ENCODE peak calls at places on chromosomes 16 and 17, in seven cellular contexts. Y, S, A, X, V, W and Z are unnamed samples.

GRCh38 chr17:45144199-45145034 is 3.9 kb upstream of the HEXIM1 start:
- DNase-seq in X (peak), S (no peak), V (no peak), A (peak), W (no peak), Y (peak), Z (no peak)

GRCh38 chr16:79892278-79892677 is 291.7 kb upstream of the MAF start:
- DNase-seq in A (no peak), S (no peak), V (no peak), X (no peak), Y (no peak), W (no peak), Z (no peak)

GRCh38 chr16:56702836-56703235 is 20.6 kb downstream of the MT1X start:
- DNase-seq in S (no peak), X (no peak), Y (no peak), W (no peak), V (no peak), A (no peak), Z (no peak)

GRCh38 chr16:715448-716249 is 731 bp downstream of the METRN start:
- DNase-seq in A (peak), W (peak), Y (no peak), X (no peak), V (no peak), S (no peak), Z (no peak)

GRCh38 chr16:91484-91883 is 13.5 kb downstream of the MPG start:
- DNase-seq in Y (no peak), A (no peak), W (no peak), X (no peak), S (no peak), V (no peak), Z (no peak)

GRCh38 chr17:42139093-42139492 is 15.7 kb downstream of the RAB5C start:
- DNase-seq in Y (no peak), A (no peak), S (no peak), X (no peak), W (no peak), V (no peak), Z (no peak)

GRCh38 chr17:81401727-81402529 is 6.7 kb downstream of the BAHCC1 start:
- DNase-seq in Y (peak), X (no peak), A (peak), S (no peak), W (no peak), V (no peak), Z (no peak)

GRCh38 chr16:76338472-76338871 is 61.3 kb downstream of the CNTNAP4 start:
- DNase-seq in W (no peak), A (no peak), V (no peak), S (no peak), Y (no peak), X (no peak), Z (no peak)

GRCh38 chr17:35784895-35785294 is 10.5 kb downstream of the MMP28 start:
- DNase-seq in W (peak), Y (no peak), S (no peak), A (no peak), V (peak), X (no peak), Z (no peak)

GRCh38 chr16:269061-269796 is 6.5 kb downstream of the RGS11 start:
- DNase-seq in S (no peak), A (no peak), Y (no peak), V (no peak), X (no peak), W (no peak), Z (no peak)

GRCh38 chr17:62085511-62086408 is 20.7 kb upstream of the MED13 start:
- DNase-seq in Y (no peak), V (no peak), S (peak), A (no peak), W (no peak), X (no peak), Z (no peak)

GRCh38 chr17:73119631-73120030 is 27.1 kb upstream of the SLC39A11 start:
- DNase-seq in W (no peak), A (no peak), S (no peak), Y (no peak), V (no peak), X (no peak), Z (no peak)

GRCh38 chr16:2963611-2964415 is at the start of gene KREMEN2:
- DNase-seq in X (no peak), V (peak), Y (peak), W (peak), A (peak), S (no peak), Z (no peak)

GRCh38 chr17:40555296-40556190 is 9.7 kb downstream of the CCR7 start:
- DNase-seq in W (no peak), V (no peak), X (no peak), A (no peak), Y (no peak), S (no peak), Z (no peak)

GRCh38 chr17:9279911-9280310 is 258.6 kb downstream of the NTN1 start:
- DNase-seq in W (no peak), X (no peak), S (no peak), V (no peak), A (no peak), Y (no peak), Z (peak)

GRCh38 chr16:57619133-57619605 is 9.3 kb upstream of the ADGRG1 start:
- DNase-seq in W (no peak), V (no peak), Y (no peak), A (no peak), S (no peak), X (no peak), Z (no peak)